ENCODE peak calls at places on chromosomes 4 and X, in five cellular contexts. F is spleen; P is H9; K is A673; A is CD4-positive, alpha-beta memory T cell. Q is an unnamed sample. For H3K9me3, the result is how much of the 10 kb centered on the place peaks cover.

GRCh38 chr4:56704074-56704473 is 23.0 kb upstream of the HOPX start:
- DNase-seq in A (no peak), F (no peak), K (no peak), P (no peak), Q (no peak)

GRCh38 chr4:26860922-26861433 is 337 bp downstream of the STIM2 start:
- DNase-seq in F (peak), K (peak), A (peak), P (peak), Q (peak)

GRCh38 chr4:5383191-5383980 is 325.0 kb downstream of the EVC2 start:
- DNase-seq in K (no peak), F (no peak), P (no peak), A (no peak), Q (no peak)

GRCh38 chr4:48710446-48711209 is 69.5 kb downstream of the FRYL start:
- DNase-seq in K (no peak), P (no peak), F (no peak), A (no peak), Q (no peak)

GRCh38 chr4:95232358-95233156 is 316.2 kb downstream of the UNC5C start:
- DNase-seq in P (no peak), K (no peak), F (no peak), A (no peak), Q (peak)

GRCh38 chr4:7460591-7460990 is 25.9 kb upstream of the PSAPL1 start:
- DNase-seq in F (no peak), P (no peak), A (no peak), K (no peak), Q (no peak)

GRCh38 chr4:3413675-3414420 is 27.9 kb upstream of the HGFAC start:
- DNase-seq in P (peak), F (peak), A (no peak), K (no peak), Q (no peak)

GRCh38 chr4:6783111-6783981 is 819 bp downstream of the KIAA0232 start:
- DNase-seq in F (peak), A (peak), K (peak), P (peak), Q (peak)

DNA sequence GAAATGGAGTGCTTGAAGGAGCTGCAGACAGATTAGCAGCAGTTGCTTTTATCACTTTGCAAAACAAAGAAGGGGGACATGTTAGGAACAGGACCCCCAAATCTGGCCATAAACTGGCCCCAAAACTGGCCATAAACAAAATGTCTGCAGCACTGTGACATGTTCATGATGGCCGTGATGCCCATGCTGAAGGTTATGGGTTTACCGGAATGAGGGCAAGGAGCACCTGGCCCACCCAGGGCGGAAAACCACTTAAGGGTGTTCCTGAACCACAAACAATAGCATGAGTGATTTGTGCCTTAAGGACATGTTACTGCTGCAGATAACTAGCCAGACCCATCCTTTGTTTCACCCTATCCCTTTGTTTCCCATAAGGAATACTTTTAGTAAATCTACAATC is 79.6 kb upstream of the GC start:
- DNase-seq in A (no peak), P (no peak), F (no peak), K (no peak), Q (no peak)
- H3K9me3 ChIP-seq in A (under half), P (under half), F (under half), K (under half), Q (under half)

GRCh38 chrX:55099162-55099561 is 10.3 kb downstream of the PAGE2 start:
- DNase-seq in A (no peak), F (no peak), P (no peak), K (no peak), Q (no peak)

DNA sequence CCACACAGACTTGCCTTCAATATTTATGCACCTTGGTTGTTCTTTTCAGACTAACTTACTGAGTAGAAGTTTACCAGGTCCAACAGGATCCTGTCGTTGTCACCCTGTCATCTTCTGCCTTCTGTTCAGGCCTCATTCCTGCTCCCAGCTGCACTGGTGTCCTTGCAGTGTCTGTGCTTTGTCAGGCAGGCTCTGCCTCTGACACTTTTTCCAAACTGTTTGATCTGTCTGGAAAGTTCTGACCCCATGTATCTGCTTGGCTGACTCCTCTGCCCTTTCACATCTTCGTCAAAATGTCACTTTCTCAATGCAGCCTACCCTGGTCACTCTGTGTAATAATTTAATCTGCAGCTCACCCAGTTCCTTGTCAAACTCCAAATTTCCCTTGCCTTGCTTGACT is 9.9 kb downstream of the PAGE2 start:
- DNase-seq in K (no peak), A (no peak), F (no peak), P (no peak), Q (no peak)
- H3K9me3 ChIP-seq in K (under half), A (under half), F (under half), P (under half), Q (under half)

DNA sequence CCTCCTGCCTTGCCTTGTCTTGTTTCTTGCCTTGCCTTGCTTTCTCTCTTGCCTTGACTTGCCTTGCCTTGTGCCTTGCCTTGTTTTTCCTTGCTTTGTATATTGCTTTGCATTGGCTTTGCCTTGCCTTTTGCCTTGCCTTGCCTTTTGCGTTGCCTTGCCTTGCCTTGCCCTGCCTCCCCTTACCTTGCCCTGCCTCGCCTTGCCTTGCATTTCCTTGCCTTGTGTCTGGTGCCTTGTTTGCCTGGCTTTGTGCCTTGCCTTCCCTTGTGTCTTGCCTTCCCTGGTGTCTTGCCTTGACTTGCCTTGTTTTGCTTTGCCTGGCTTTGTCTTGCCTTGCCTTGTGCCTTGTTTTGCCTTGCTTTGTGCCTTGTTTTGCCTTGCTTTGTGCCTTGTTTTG is 89.7 kb downstream of the TAB3 start:
- DNase-seq in P (no peak), A (no peak), K (no peak), F (no peak), Q (no peak)
- H3K9me3 ChIP-seq in P (under half), A (under half), K (under half), F (under half), Q (under half)

GRCh38 chr4:131063878-131064277 is 1967.9 kb downstream of the C4orf33 start:
- DNase-seq in A (no peak), P (no peak), F (no peak), K (no peak), Q (no peak)

DNA sequence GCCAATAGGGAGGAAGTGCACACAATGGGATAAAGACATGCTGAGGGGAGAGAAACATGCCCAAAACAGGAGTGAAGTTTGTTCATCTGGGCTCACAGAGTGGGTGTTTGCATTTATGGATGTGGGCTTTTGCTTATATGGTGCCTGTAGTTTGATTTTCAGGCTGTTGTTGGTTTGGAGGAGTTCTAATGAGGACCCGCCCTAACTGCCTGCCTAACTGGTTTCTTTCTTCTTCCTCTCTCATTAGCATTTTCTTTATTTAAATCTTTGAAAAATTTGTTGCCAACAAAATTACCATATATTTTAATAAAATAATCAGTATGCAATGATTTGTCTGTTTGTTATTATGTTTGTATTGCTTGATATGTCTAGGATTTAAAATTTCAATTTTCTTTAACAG is 1965.8 kb downstream of the C4orf33 start:
- DNase-seq in F (no peak), K (no peak), P (no peak), A (no peak), Q (no peak)
- H3K9me3 ChIP-seq in F (under half), K (under half), P (under half), A (under half), Q (under half)

GRCh38 chr4:55534306-55534705 is 12.4 kb downstream of the CLOCK start:
- DNase-seq in K (no peak), F (no peak), A (no peak), P (no peak), Q (no peak)
- H3K9me3 ChIP-seq in K (under half), F (under half), A (under half), P (under half), Q (under half)

GRCh38 chr4:99011910-99012309 is 16.4 kb downstream of the METAP1 start:
- DNase-seq in K (no peak), A (no peak), P (no peak), F (no peak), Q (no peak)

GRCh38 chr4:99008051-99008450 is 12.5 kb downstream of the METAP1 start:
- DNase-seq in P (no peak), K (no peak), F (no peak), A (no peak), Q (no peak)

GRCh38 chr4:99013402-99013843 is 17.9 kb downstream of the METAP1 start:
- DNase-seq in P (no peak), K (no peak), F (no peak), A (no peak), Q (no peak)

DNA sequence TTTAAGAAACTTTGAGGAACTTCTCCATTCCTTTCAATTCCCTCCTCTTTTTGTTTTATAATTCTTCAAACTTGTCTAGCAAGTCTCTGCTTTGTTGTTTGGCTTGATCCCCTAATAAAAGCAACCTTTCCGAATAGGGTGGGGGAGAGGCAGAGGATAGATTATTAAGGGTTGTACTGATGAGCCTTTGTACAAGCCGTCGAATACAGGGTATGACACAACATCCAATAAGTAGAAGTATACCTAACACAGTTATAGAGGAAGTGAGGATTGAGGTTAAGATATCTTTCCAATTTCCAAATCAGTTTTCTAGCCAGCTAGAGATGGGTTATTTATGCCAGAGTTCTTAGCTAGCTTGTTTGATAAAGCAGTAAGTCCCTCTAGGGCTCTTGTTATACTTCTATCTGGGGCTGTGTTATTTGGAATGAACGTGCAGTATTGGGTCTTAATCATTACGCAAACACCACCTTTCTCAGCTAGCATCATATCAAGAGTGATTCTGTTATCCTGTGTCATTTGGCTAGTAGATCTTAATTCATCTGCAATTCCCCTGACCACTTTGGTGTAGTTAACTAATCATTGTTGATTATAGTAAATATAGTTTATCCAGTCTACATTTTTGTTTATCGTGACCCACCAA is 18.5 kb downstream of the METAP1 start:
- DNase-seq in A (no peak), P (no peak), F (no peak), K (no peak), Q (no peak)
- H3K9me3 ChIP-seq in A (under half), P (under half), F (under half), K (under half), Q (under half)